ENCODE peak calls at places on chromosomes 11 and 22, in four cellular contexts. N is K562, R is HepG2, V is GM12878. I is an unnamed sample.

GRCh38 chr11:67253872-67254624 is 12.2 kb upstream of the GRK2 start:
- DNase-seq in V (no peak), N (no peak), R (no peak), I (no peak)

GRCh38 chr11:60867871-60868681 is 734 bp downstream of the ZP1 start:
- DNase-seq in V (no peak), R (no peak), N (no peak), I (no peak)

GRCh38 chr22:18060646-18061620 is 16.9 kb upstream of the PEX26 start:
- DNase-seq in N (no peak), V (no peak), R (peak), I (no peak)

GRCh38 chr22:49847751-49848689 is 5.6 kb upstream of the ZBED4 start:
- DNase-seq in R (no peak), V (no peak), N (no peak), I (no peak)

GRCh38 chr22:47213571-47214230 is 451.3 kb downstream of the TBC1D22A start:
- DNase-seq in N (peak), V (no peak), R (peak), I (peak)

GRCh38 chr22:24580276-24580675 is 12.6 kb downstream of the LRRC75B start:
- DNase-seq in V (no peak), N (no peak), R (no peak), I (no peak)

GRCh38 chr11:113533425-113533698 is 58.2 kb upstream of the DRD2 start:
- DNase-seq in N (no peak), V (no peak), R (no peak), I (no peak)

GRCh38 chr22:38754247-38755154 is 1.3 kb downstream of the SUN2 start:
- DNase-seq in N (peak), R (peak), V (no peak), I (no peak)

GRCh38 chr22:20427945-20428417 is 9.6 kb downstream of the SCARF2 start:
- DNase-seq in V (no peak), N (no peak), R (no peak), I (no peak)

GRCh38 chr11:90222459-90223247 is at the start of gene CHORDC1:
- DNase-seq in V (peak), R (peak), N (peak), I (peak)

GRCh38 chr11:66467034-66467659 is 442 bp downstream of the PELI3 start:
- DNase-seq in N (peak), V (no peak), R (no peak), I (peak)

GRCh38 chr11:100706179-100706578 is 19.1 kb downstream of the ARHGAP42 start:
- DNase-seq in N (no peak), R (no peak), V (no peak), I (no peak)

GRCh38 chr11:115980336-115980735 is 476.1 kb upstream of the CADM1 start:
- DNase-seq in V (no peak), N (no peak), R (no peak), I (no peak)

GRCh38 chr11:33942954-33943353 is 51.1 kb upstream of the LMO2 start:
- DNase-seq in R (no peak), N (no peak), V (peak), I (no peak)

GRCh38 chr22:31926969-31927368 is 17.4 kb upstream of the YWHAH start:
- DNase-seq in V (no peak), N (peak), R (no peak), I (peak)

GRCh38 chr11:130462931-130463330 is 14.5 kb downstream of the ADAMTS15 start:
- DNase-seq in V (no peak), N (no peak), R (no peak), I (no peak)

GRCh38 chr11:45651156-45651555 is 14.3 kb downstream of the CHST1 start:
- DNase-seq in N (no peak), V (no peak), R (no peak), I (no peak)

GRCh38 chr22:36297568-36297967 is 44.6 kb downstream of the APOL1 start:
- DNase-seq in R (no peak), V (no peak), N (no peak), I (no peak)

DNA sequence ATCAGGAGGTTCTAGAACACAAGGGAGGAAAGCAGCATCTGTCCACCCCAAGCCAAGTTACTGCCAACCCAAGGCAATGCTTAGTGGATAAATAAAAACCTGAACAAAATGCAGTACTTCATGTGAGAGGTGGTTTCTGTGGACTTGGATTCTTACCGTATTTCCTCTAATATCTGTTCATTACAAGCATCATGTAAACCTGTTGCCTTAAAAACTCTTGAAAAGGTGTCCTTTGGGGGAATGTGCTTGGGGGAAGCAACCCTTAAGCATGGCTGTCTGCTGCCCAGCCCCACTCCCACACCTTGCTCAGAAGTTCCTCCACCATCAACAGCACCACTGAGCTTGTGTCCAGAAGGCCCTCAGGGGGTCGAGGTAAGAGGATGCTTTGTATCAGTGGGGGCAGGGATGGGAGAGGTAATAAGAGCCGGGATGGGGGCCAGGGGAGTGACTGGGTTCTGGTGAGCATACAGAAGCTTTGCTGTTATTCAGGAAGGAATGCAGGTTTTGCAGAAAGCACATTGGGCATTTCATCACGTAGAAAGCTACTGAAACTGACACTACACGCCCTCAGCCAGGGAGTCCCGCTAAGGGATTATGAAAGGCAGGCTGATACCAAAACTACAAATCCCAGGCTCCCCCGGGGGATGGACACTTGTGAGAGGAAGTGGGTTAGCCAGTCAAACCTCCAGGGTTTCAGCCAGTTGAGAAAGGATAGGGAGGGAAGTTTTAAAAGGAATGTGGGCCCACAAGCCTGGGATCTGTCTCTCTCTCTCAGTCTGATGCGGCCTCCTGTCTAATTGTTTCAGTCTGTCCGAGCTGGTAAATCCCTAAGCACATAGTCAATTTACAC is 52.0 kb downstream of the KCNJ1 start:
- DNase-seq in V (no peak), R (no peak), N (no peak), I (peak)
- TF ChIP-seq TARDBP in V (no peak), R (no peak), N (no peak), I (no peak)

DNA sequence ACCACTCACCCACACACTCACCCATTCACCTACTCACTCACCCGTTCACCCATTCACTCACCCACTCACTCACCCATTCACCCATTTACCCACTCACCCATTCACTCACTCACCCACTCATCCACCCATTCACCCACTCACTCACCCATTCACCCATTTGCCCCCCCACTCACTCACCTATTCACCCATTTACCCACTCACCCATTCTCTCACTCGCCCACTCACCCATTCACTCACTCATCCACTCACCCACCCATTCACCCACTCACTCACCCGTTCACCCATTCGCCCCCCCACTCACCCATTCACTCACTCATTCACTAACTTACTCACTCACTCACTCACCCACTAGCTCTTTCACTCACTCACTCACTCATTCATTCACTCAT is 15.0 kb downstream of the MUC5AC start:
- DNase-seq in R (no peak), N (no peak), V (no peak), I (no peak)
- TF ChIP-seq TARDBP in R (no peak), N (no peak), V (no peak), I (peak)

GRCh38 chr11:108498046-108498815 is at the start of gene POGLUT3:
- DNase-seq in V (no peak), R (peak), N (peak), I (peak)

GRCh38 chr11:108494182-108494581 is 4.0 kb downstream of the POGLUT3 start:
- DNase-seq in V (no peak), N (peak), R (no peak), I (no peak)

GRCh38 chr11:108498816-108499408 is 728 bp upstream of the POGLUT3 start:
- DNase-seq in V (no peak), R (no peak), N (peak), I (no peak)

GRCh38 chr11:108497317-108498045 is 703 bp downstream of the POGLUT3 start:
- DNase-seq in R (peak), V (peak), N (peak), I (peak)

GRCh38 chr11:108496643-108497256 is 1.4 kb downstream of the POGLUT3 start:
- DNase-seq in R (no peak), V (no peak), N (peak), I (no peak)
- TF ChIP-seq TARDBP in R (no peak), V (no peak), N (no peak), I (no peak)

DNA sequence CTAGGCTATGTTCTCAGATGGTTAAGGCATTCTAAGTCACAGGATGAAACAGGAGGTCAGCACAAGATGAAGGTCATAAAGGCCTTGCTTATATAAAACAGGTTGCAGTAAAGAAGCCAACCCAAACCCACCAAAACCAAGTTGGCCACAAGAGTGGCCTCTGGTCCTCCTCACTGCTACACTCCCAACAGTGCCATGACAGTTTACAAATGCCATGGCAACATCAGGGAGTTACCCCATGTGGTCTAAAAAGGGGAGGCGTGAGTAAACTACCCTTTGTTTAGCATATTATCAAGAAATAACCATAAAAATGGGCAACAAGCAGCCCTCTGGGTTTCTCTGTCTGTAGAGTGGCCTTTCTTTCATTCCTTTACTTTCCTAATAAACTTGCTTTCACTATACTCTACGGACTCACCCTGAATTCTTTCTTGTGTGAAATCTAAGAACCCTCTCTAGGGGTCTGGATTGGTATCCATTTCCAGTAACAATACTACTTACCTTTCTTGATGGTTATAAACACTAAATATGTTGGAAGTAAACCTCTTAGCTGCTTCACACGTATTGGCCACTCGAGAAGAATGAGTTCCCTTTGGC is 1237.9 kb downstream of the FAM181B start:
- DNase-seq in R (no peak), V (no peak), N (no peak), I (no peak)
- TF ChIP-seq TARDBP in R (no peak), V (no peak), N (no peak), I (no peak)

DNA sequence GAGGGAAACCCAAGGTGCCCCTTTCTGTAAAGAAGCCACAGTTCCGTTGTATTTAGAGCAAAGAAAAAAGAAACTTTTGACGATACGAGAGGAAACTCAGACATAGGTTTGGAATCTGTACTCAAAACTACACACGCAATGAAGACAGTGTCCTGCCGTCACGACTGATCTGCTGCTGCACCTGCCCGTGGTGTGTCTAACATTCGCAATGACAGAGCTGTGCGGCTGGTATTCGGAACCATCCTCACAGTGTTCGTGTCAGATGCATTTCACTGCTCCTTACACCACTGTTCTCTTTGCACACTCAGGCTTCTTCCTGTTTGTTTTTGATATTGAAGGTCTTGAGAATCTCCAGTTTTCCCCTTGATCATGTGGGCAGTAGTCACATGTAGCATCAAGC is 84.8 kb downstream of the RTL6 start:
- DNase-seq in N (no peak), R (no peak), V (no peak), I (no peak)
- TF ChIP-seq TARDBP in N (no peak), R (no peak), V (no peak), I (no peak)

I was measured in HEK293T.